ENCODE peak calls at places on chromosomes 6 and 20, in seven cellular contexts. K, U, G, T, I, V and O are unnamed samples.

GRCh38 chr6:134170844-134171243 is 118.4 kb upstream of the SLC2A12 start:
- DNase-seq in U (no peak), K (no peak), V (peak), I (peak), G (peak), T (no peak), O (no peak)

GRCh38 chr6:22095886-22096285 is 200.9 kb downstream of the PRL start:
- DNase-seq in K (no peak), G (peak), T (no peak), U (no peak), V (peak), I (no peak), O (no peak)

GRCh38 chr6:149965191-149966020 is 1.7 kb downstream of the ULBP1 start:
- DNase-seq in U (peak), T (no peak), V (peak), K (no peak), I (no peak), G (peak), O (no peak)

GRCh38 chr6:28336284-28337024 is 506 bp upstream of the ZSCAN31 start:
- DNase-seq in K (no peak), V (peak), G (peak), U (peak), T (no peak), I (peak), O (peak)

GRCh38 chr6:170107606-170108222 is 183.2 kb downstream of the DLL1 start:
- DNase-seq in G (no peak), U (no peak), I (no peak), T (no peak), V (no peak), K (peak), O (no peak)

GRCh38 chr6:77361018-77361417 is 102.3 kb downstream of the HTR1B start:
- DNase-seq in U (no peak), T (no peak), G (no peak), V (no peak), K (no peak), I (no peak), O (no peak)

GRCh38 chr20:12355185-12355584 is 437.5 kb downstream of the BTBD3 start:
- DNase-seq in G (no peak), K (no peak), I (no peak), V (no peak), T (no peak), U (no peak), O (no peak)

GRCh38 chr20:62860391-62860923 is 1.2 kb downstream of the TCFL5 start:
- DNase-seq in T (peak), I (peak), G (peak), U (no peak), K (no peak), V (peak), O (peak)

GRCh38 chr20:3247638-3248037 is 8.6 kb upstream of the SLC4A11 start:
- DNase-seq in V (no peak), T (no peak), I (no peak), K (no peak), U (no peak), G (no peak), O (no peak)

GRCh38 chr6:75349262-75349984 is 64.8 kb upstream of the TMEM30A start:
- DNase-seq in G (peak), V (peak), K (no peak), I (no peak), U (peak), T (peak), O (peak)

GRCh38 chr6:28758046-28758817 is 165.6 kb downstream of the TRIM27 start:
- DNase-seq in U (no peak), G (peak), K (no peak), V (peak), I (no peak), T (peak), O (peak)

GRCh38 chr20:32515631-32516101 is 69.5 kb downstream of the NOL4L start:
- DNase-seq in K (no peak), I (no peak), T (no peak), U (no peak), G (no peak), V (no peak), O (no peak)

GRCh38 chr6:44035621-44036020 is 91.6 kb downstream of the MRPL14 start:
- DNase-seq in V (peak), G (peak), U (no peak), T (no peak), I (peak), K (no peak), O (no peak)

GRCh38 chr6:166604328-166604727 is 17.9 kb upstream of the RAMACL start:
- DNase-seq in I (no peak), G (no peak), K (no peak), T (no peak), V (no peak), U (no peak), O (no peak)

GRCh38 chr6:134447883-134448387 is 130.0 kb upstream of the SGK1 start:
- DNase-seq in T (no peak), I (peak), U (no peak), V (peak), G (peak), K (no peak), O (no peak)

GRCh38 chr6:90483116-90483839 is 103.6 kb downstream of the MAP3K7 start:
- DNase-seq in G (peak), K (no peak), I (peak), T (no peak), V (peak), U (no peak), O (no peak)

GRCh38 chr6:33286946-33287914 is 1.8 kb downstream of the WDR46 start:
- DNase-seq in I (no peak), U (no peak), K (no peak), G (no peak), V (no peak), T (no peak), O (no peak)

GRCh38 chr6:114783083-114783482 is 440.3 kb upstream of the HS3ST5 start:
- DNase-seq in U (no peak), T (no peak), V (no peak), I (no peak), G (no peak), K (no peak), O (no peak)

GRCh38 chr6:45650527-45651135 is 272.9 kb upstream of the SUPT3H start:
- DNase-seq in U (no peak), G (peak), T (no peak), V (peak), K (peak), I (peak), O (no peak)

GRCh38 chr6:30060634-30060981 is 457 bp upstream of the POLR1H start:
- DNase-seq in U (peak), K (no peak), I (peak), T (peak), V (peak), G (peak), O (peak)

GRCh38 chr20:62922451-62922921 is 3.8 kb downstream of the DIDO1 start:
- DNase-seq in V (no peak), U (no peak), I (no peak), T (no peak), G (no peak), K (no peak), O (no peak)

GRCh38 chr20:43963872-43964791 is 49.5 kb downstream of the TOX2 start:
- DNase-seq in G (peak), K (no peak), U (no peak), I (peak), V (peak), T (peak), O (no peak)

GRCh38 chr6:137487947-137488735 is 6.1 kb downstream of the OLIG3 start:
- DNase-seq in I (no peak), U (no peak), G (no peak), T (no peak), V (no peak), K (no peak), O (no peak)

GRCh38 chr6:126039284-126039683 is 52.9 kb downstream of the TRMT11 start:
- DNase-seq in G (peak), V (peak), U (no peak), I (peak), T (no peak), K (no peak), O (no peak)

GRCh38 chr6:168154263-168154917 is 75.4 kb upstream of the FRMD1 start:
- DNase-seq in U (no peak), I (no peak), K (no peak), T (no peak), V (no peak), G (no peak), O (no peak)

GRCh38 chr20:11338506-11339306 is 579.0 kb upstream of the BTBD3 start:
- DNase-seq in G (peak), I (no peak), U (no peak), V (peak), T (no peak), K (no peak), O (no peak)

GRCh38 chr6:74280130-74280692 is 584.2 kb downstream of the CD109 start:
- DNase-seq in I (peak), K (no peak), V (no peak), U (no peak), T (no peak), G (peak), O (no peak)

GRCh38 chr6:165952514-165952913 is 215.1 kb downstream of the TBXT start:
- DNase-seq in T (no peak), U (no peak), V (no peak), G (no peak), K (no peak), I (no peak), O (no peak)

GRCh38 chr6:1329708-1330107 is 17.8 kb downstream of the FOXQ1 start:
- DNase-seq in I (no peak), U (no peak), K (no peak), T (no peak), V (no peak), G (no peak), O (no peak)

GRCh38 chr6:41769376-41769775 is 10.3 kb downstream of the FRS3 start:
- DNase-seq in K (no peak), G (no peak), I (no peak), V (no peak), T (no peak), U (no peak), O (no peak)
- TF ChIP-seq CTCF in K (no peak), G (no peak), I (no peak), V (no peak), T (no peak), U (no peak), O (no peak)

GRCh38 chr20:9884061-9884460 is 45.2 kb upstream of the PAK5 start:
- DNase-seq in V (no peak), I (no peak), U (no peak), K (no peak), T (no peak), G (no peak), O (peak)
- TF ChIP-seq CTCF in V (no peak), I (no peak), U (no peak), K (no peak), T (no peak), G (no peak), O (no peak)

DNA sequence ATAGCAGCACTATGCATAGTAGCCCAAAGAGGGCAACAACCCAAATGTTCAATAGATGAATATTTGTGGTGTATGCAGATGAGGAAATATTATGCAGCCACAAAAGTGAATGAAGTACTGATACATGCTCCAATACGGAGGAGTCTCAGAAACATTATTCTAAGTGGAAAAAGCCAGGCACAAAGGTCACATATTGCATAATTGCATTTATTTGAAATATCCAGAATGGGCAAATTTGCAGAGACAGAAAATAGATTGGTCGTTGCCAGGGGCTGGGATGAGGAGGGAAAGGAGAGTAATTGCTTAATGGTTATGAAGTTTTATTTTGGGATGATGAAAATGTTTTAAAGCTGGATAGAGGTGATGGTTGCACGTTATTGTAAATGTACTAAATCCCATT is 117.1 kb downstream of the PXDC1 start:
- DNase-seq in K (no peak), T (no peak), V (no peak), U (no peak), G (no peak), I (peak), O (no peak)
- TF ChIP-seq CTCF in K (no peak), T (no peak), V (no peak), U (no peak), G (no peak), I (no peak), O (no peak)

DNA sequence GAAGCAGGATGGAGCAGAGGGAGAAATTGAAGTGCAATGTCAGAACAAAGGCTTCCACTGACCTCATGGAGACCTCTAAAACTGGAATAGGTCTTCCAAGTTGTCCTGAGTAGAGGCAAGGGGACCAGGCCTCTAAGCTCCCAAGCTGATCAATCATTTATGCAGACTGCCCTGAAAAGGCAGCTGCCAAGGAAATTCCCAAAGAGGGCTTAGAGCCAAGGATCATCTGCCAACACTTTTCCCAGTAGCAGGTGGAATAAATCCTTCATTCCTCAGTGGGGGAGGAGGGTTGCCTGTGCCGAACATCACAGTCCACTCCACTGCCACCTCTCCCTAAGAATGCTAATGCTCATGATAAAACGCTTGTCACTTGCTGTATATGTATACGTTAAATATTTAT is 29.3 kb upstream of the RALY start:
- DNase-seq in V (no peak), U (no peak), T (no peak), K (no peak), I (no peak), G (no peak), O (no peak)
- TF ChIP-seq CTCF in V (no peak), U (no peak), T (no peak), K (no peak), I (no peak), G (no peak), O (no peak)